ENCODE peak calls at places on chromosome 2, in nine cellular contexts. S is stomach, F is spleen, M is HCT116, W is endothelial cell of umbilical vein, H is K562, Q is HL-60, P is transverse colon, E is SK-N-MC. I is an unnamed sample.

GRCh38 chr2:204544961-204545860 is at the start of gene PARD3B:
- DNase-seq in S (peak), F (peak), Q (no peak), H (peak), M (peak), W (peak), E (no peak), P (peak), I (no peak)

GRCh38 chr2:56230171-56230570 is 46.4 kb downstream of the CCDC85A start:
- DNase-seq in W (peak), P (no peak), F (no peak), M (peak), E (no peak), H (no peak), S (no peak), Q (no peak), I (no peak)

GRCh38 chr2:59301466-59302402 is 1060.6 kb upstream of the FANCL start:
- DNase-seq in W (peak), H (peak), E (peak), F (no peak), S (peak), M (peak), Q (peak), P (peak), I (peak)

GRCh38 chr2:145022671-145023330 is 502.9 kb upstream of the ZEB2 start:
- DNase-seq in M (no peak), W (no peak), H (no peak), E (no peak), Q (no peak), F (no peak), P (no peak), S (no peak), I (no peak)

GRCh38 chr2:7773362-7773973 is 856.3 kb downstream of the RNF144A start:
- DNase-seq in P (no peak), F (no peak), S (no peak), M (peak), Q (peak), E (no peak), W (no peak), H (no peak), I (no peak)

GRCh38 chr2:239075918-239076727 is 228.2 kb downstream of the TWIST2 start:
- DNase-seq in E (no peak), H (no peak), P (peak), W (no peak), S (peak), M (no peak), Q (no peak), F (no peak), I (no peak)

GRCh38 chr2:96146151-96146880 is 1.1 kb upstream of the DUSP2 start:
- DNase-seq in P (peak), S (peak), M (no peak), H (peak), Q (peak), W (no peak), E (no peak), F (peak), I (no peak)

GRCh38 chr2:171469176-171469575 is 35.1 kb downstream of the DCAF17 start:
- DNase-seq in P (no peak), F (no peak), E (no peak), Q (no peak), W (no peak), H (no peak), M (no peak), S (no peak), I (no peak)

GRCh38 chr2:135997380-135997779 is 12.0 kb upstream of the DARS1 start:
- DNase-seq in E (no peak), Q (peak), F (peak), H (no peak), P (peak), M (no peak), S (no peak), W (no peak), I (no peak)

DNA sequence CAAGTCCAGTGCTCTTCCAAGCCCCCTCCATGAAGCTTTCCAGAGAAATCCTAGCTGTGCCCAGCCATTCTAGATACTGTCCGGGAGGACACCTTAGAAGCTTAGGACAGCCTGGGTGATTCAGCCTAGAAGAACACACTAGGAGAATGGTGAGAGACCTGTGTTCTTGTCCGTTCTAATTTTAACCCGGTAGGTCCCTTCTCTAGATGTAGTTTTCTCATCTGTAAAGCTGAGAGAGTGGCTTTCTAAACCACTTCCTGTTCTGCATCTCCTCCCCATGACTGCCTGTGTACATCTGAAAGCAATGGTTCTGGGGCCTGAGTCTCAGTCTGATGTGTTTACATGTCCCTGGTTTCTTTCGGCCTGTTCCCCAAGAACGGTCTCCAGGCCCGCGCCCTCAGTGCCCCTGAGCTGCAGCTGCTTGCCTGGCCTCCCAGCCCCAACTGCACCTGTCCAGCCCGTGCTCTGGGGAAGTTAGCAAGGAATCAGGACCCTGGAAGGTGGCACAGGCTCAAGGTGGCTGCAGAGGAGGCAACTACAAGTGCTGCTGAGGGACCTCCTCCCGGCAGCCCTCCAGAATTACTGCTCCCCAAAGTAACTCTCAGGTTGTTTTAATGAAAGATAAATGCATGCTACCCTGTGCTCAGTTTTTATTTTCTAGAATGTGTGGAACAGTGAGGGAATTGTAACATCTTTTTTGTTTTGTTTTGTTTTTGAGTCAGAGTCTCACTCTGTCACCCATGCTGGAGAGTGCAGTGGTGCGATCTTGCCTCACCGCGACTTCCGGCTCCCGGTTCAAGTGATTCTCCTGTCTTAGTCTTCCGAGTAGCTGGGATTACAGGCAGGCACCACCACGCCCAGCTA is 105.9 kb downstream of the LBH start:
- DNase-seq in P (peak), Q (peak), H (no peak), E (no peak), M (no peak), S (no peak), F (peak), W (no peak), I (no peak)
- TF ChIP-seq POLR2AphosphoS5 in P (no peak), Q (no peak), H (no peak), E (no peak), M (no peak), S (no peak), F (peak), W (no peak), I (no peak)

GRCh38 chr2:43158259-43158880 is 68.0 kb downstream of the ZFP36L2 start:
- DNase-seq in H (no peak), F (peak), W (peak), P (peak), E (no peak), Q (peak), S (peak), M (peak), I (no peak)
- H3K27ac ChIP-seq in H (no peak), F (peak), W (peak), P (peak), E (no peak), Q (peak), S (peak), M (peak), I (peak)

GRCh38 chr2:28390857-28391563 is 1.6 kb upstream of the FOSL2 start:
- DNase-seq in S (peak), M (no peak), E (no peak), W (peak), Q (peak), P (peak), H (no peak), F (peak), I (peak)
- TF ChIP-seq POLR2AphosphoS5 in S (peak), M (no peak), E (no peak), W (no peak), Q (no peak), P (peak), H (no peak), F (peak), I (no peak)

GRCh38 chr2:26432856-26433255 is 31.1 kb downstream of the DRC1 start:
- DNase-seq in E (no peak), S (no peak), P (no peak), Q (no peak), F (no peak), W (no peak), H (no peak), M (no peak), I (no peak)
- H3K27ac ChIP-seq in E (no peak), S (no peak), P (no peak), Q (no peak), F (no peak), W (no peak), H (no peak), M (no peak), I (no peak)

GRCh38 chr2:65056990-65057375 is 767 bp downstream of the CEP68 start:
- DNase-seq in F (no peak), Q (no peak), E (no peak), M (no peak), S (no peak), H (no peak), W (peak), P (no peak), I (no peak)
- TF ChIP-seq POLR2AphosphoS5 in F (no peak), Q (no peak), E (no peak), M (no peak), S (no peak), H (peak), W (no peak), P (no peak), I (no peak)

DNA sequence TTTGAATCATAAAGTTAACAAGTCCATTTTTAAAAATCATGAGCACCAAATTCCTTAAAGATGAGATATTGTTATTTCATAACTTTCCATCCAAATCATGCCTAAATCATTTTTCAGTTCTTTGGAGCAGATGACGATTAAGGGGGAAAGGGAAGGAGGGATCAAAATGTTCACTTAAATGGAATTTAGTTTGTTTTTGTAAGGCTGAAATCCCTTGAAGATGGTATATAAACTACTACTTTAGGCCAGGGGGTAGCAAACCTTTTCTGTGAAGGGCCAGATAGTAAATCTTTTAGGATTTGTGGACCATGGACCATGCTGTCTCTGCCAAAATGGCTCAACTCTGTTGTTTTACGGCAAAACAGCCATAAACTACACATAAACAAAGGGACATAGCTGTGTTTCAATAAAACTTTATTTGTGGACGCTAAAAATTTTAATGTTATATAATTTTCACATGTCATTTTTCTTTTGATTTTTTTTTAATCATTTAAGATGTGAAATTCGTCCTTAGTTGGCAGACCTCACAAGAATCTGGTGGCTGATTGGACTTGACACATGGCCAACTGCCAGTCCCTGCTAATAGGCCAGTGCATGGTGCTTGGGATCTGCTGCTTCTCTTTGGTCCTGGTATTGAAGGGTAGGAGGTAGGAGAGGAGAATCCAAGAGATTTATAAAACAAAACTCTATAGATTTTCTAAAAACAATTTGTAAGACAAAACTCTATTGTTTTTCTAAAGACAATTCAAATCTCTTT is 52.0 kb upstream of the RTN4 start:
- DNase-seq in S (no peak), P (no peak), E (no peak), H (no peak), Q (no peak), M (no peak), W (peak), F (no peak), I (no peak)
- H3K27ac ChIP-seq in S (peak), P (peak), E (peak), H (no peak), Q (no peak), M (no peak), W (peak), F (no peak), I (peak)

GRCh38 chr2:133413863-133414262 is 154.4 kb downstream of the NCKAP5 start:
- DNase-seq in E (no peak), P (no peak), F (no peak), S (no peak), W (no peak), Q (no peak), H (no peak), M (no peak), I (no peak)
- TF ChIP-seq POLR2AphosphoS5 in E (no peak), P (no peak), F (no peak), S (no peak), W (no peak), Q (no peak), H (no peak), M (no peak), I (no peak)

I was measured in Panc1.